ENCODE peak calls at places on chromosomes 2 and 18, in five cellular contexts. J, O, S, P and W are unnamed samples.

GRCh38 chr18:8020133-8020846 is 453.2 kb downstream of the PTPRM start:
- DNase-seq in J (no peak), O (peak), S (no peak), P (no peak), W (no peak)

GRCh38 chr18:36127866-36128845 is 984 bp downstream of the SLC39A6 start:
- DNase-seq in J (no peak), O (peak), S (no peak), P (peak), W (peak)

GRCh38 chr2:20796374-20796791 is 26.5 kb downstream of the LDAH start:
- DNase-seq in J (no peak), O (peak), S (no peak), P (peak), W (peak)

GRCh38 chr2:192558637-192559036 is 363.9 kb upstream of the TMEFF2 start:
- DNase-seq in J (no peak), O (no peak), S (no peak), P (no peak), W (no peak)

GRCh38 chr2:225097035-225097434 is 54.8 kb upstream of the DOCK10 start:
- DNase-seq in J (no peak), O (no peak), S (no peak), P (no peak), W (peak)

GRCh38 chr2:98775146-98775988 is 44.4 kb upstream of the MGAT4A start:
- DNase-seq in J (no peak), O (no peak), S (no peak), P (peak), W (no peak)

GRCh38 chr2:42073739-42074138 is 25.9 kb downstream of the PKDCC start:
- DNase-seq in J (no peak), O (no peak), S (no peak), P (peak), W (peak)

GRCh38 chr2:163155279-163155883 is 316.8 kb upstream of the KCNH7 start:
- DNase-seq in J (no peak), O (peak), S (no peak), P (peak), W (peak)

GRCh38 chr2:30287857-30288513 is 56.7 kb downstream of the LBH start:
- DNase-seq in J (no peak), O (no peak), S (no peak), P (no peak), W (no peak)

GRCh38 chr2:196234672-196235071 is 63.3 kb upstream of the STK17B start:
- DNase-seq in J (no peak), O (peak), S (no peak), P (peak), W (peak)

GRCh38 chr2:30590407-30590806 is 143.4 kb downstream of the LCLAT1 start:
- DNase-seq in J (no peak), O (no peak), S (no peak), P (no peak), W (no peak)

GRCh38 chr2:241218131-241219029 is 29.9 kb downstream of the ANO7 start:
- DNase-seq in J (peak), O (peak), S (no peak), P (no peak), W (peak)

GRCh38 chr18:42298744-42299685 is 344.0 kb downstream of the PIK3C3 start:
- DNase-seq in J (no peak), O (peak), S (no peak), P (peak), W (peak)

GRCh38 chr2:68770271-68771111 is 35.9 kb downstream of the ARHGAP25 start:
- DNase-seq in J (no peak), O (no peak), S (no peak), P (no peak), W (no peak)

GRCh38 chr2:85584354-85584856 is at the start of gene VAMP5:
- DNase-seq in J (peak), O (peak), S (no peak), P (no peak), W (no peak)

GRCh38 chr2:187051350-187051749 is 202.4 kb upstream of the ZSWIM2 start:
- DNase-seq in J (no peak), O (no peak), S (no peak), P (no peak), W (no peak)

GRCh38 chr2:141508806-141509595 is 621.8 kb downstream of the LRP1B start:
- DNase-seq in J (no peak), O (no peak), S (no peak), P (no peak), W (no peak)

GRCh38 chr2:206230060-206230890 is 44.2 kb upstream of the ZDBF2 start:
- DNase-seq in J (no peak), O (peak), S (no peak), P (no peak), W (no peak)

GRCh38 chr18:10727477-10727876 is 201.7 kb downstream of the NAPG start:
- DNase-seq in J (peak), O (peak), S (no peak), P (peak), W (peak)

DNA sequence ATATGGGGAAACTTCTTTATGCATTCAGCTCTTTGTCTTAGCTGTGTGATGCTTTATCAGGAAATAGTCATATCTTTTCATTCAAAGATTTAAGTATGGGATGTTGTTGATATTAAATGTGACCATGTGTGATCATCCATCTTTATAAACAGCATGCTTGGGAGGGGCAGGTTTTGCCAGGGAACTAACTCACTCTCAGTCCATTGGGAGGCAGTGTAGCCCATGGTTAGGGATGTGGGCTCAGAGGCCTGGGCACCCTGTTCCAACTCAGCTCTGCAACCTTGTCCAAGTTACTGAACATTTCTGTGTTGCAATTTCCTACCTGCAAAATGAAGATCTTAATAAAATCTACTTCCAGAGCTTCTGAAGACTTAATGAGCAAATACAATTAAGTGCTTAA is 92.0 kb upstream of the BCL2L11 start:
- DNase-seq in J (no peak), O (no peak), S (peak), P (peak), W (peak)
- TF ChIP-seq CTCF in J (no peak), O (no peak), S (no peak), P (peak), W (peak)

GRCh38 chr2:237640493-237640998 is 13.2 kb downstream of the LRRFIP1 start:
- DNase-seq in J (no peak), O (no peak), S (no peak), P (no peak), W (no peak)
- H3K4me3 ChIP-seq in J (no peak), O (no peak), S (no peak), P (no peak), W (no peak)

GRCh38 chr18:68928762-68929675 is 131.1 kb downstream of the CCDC102B start:
- DNase-seq in J (no peak), O (no peak), S (no peak), P (no peak), W (no peak)

GRCh38 chr18:68919900-68920299 is 122.0 kb downstream of the CCDC102B start:
- DNase-seq in J (no peak), O (no peak), S (no peak), P (no peak), W (no peak)

GRCh38 chr18:68922392-68922791 is 124.5 kb downstream of the CCDC102B start:
- DNase-seq in J (no peak), O (no peak), S (no peak), P (no peak), W (no peak)

DNA sequence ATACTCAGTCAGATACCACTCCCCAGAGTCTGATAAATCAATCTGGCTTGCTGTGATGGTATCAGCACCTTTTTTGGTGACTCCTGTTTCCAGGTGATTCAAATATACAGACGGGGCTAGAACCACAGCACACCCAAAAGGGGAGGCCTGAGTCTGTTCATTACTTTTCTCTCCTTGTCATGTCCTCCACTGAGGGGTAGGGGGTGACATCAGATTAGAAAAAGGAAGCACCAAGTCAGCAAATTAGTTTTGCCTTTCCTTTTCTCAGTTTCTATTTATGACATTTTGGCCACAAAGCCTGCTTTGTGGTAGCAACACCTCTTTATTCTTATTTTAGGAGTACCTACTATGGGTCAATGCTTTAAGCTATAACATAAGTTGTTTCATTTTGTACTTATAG is 127.4 kb downstream of the CCDC102B start:
- DNase-seq in J (no peak), O (peak), S (no peak), P (peak), W (peak)
- TF ChIP-seq CTCF in J (peak), O (peak), S (no peak), P (peak), W (peak)

GRCh38 chr2:231487197-231487596 is 22.9 kb upstream of the NCL start:
- DNase-seq in J (no peak), O (no peak), S (no peak), P (no peak), W (no peak)

GRCh38 chr2:231479455-231479854 is 15.2 kb upstream of the NCL start:
- DNase-seq in J (no peak), O (no peak), S (no peak), P (no peak), W (no peak)

GRCh38 chr2:231483398-231484329 is 19.4 kb upstream of the NCL start:
- DNase-seq in J (peak), O (peak), S (no peak), P (peak), W (peak)

GRCh38 chr2:231480781-231481180 is 16.5 kb upstream of the NCL start:
- DNase-seq in J (no peak), O (no peak), S (no peak), P (no peak), W (no peak)

DNA sequence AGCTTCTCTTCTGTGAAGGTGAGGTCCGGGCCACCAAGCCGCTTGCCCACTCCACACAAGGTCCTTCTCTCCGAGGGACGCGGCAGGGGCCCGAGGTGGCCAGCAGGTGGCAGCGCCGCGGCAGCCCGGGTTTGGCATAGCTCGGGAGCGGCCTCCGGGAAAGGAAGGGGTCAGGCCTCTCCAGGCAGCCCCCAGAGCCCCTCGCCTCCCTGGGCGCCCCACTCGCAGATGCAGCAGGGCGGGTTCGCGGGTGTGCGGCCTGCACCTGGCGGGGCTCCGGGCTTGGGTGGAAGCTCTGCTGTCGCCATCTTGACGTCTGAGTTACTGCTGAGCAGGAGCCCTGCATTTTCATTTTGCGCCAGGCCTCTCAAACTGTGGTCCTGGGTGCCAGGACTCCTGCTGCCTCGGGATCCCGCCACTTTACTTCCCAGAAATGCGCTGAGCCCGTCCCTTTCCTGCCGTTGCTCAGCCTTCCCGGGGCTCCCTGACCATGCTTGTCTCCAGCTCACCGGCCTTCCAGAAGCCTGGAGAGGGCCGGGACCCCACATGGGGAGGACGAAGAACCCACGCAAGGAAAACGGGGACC is 18.6 kb upstream of the NCL start:
- DNase-seq in J (peak), O (peak), S (peak), P (peak), W (peak)
- H3K4me3 ChIP-seq in J (peak), O (peak), S (peak), P (peak), W (peak)

GRCh38 chr18:33201509-33201926 is 239.0 kb downstream of the CCDC178 start:
- DNase-seq in J (no peak), O (peak), S (no peak), P (peak), W (peak)
- TF ChIP-seq CTCF in J (no peak), O (peak), S (peak), P (peak), W (peak)

DNA sequence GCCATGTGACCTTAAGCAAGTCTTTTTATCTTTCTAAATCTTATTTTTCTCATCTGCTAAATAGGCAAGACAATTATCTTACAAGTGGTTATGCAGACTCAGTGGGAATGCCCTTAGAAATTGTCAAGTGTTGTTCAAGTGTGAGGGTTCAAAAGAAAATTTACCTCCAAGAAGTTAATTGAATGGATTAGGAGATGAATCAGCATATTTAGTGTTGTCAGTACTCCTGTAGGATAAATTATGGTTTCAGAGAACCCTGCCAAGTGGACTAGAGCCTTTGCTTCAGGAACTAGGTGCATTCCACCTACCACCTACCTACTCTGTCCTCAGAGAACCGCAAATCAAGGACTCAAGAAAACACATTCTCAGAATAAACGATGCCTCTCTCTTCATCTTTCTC is 69.8 kb upstream of the KCTD1 start:
- DNase-seq in J (no peak), O (no peak), S (no peak), P (no peak), W (no peak)
- H3K4me3 ChIP-seq in J (no peak), O (no peak), S (no peak), P (no peak), W (no peak)

DNA sequence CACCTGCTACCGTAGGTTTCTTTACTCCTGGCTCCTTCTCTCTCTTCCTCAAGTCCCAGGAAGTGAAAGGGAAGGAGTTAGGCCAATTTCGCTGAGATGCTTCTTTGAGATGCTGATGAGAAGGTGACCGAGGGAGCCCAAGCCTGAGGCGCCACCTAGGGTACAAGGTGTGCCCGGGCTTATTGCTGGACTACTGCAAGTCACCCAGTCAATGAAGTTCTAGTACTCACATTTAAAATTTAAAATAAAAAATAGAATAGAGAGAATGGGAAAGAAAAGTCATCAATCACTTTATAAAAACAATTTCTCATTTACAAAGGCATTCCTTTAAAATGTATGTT is 45.3 kb downstream of the ACAA2 start:
- DNase-seq in J (no peak), O (peak), S (no peak), P (peak), W (peak)
- TF ChIP-seq CTCF in J (peak), O (peak), S (peak), P (peak), W (peak)